ENCODE peak calls at places on chromosomes 12 and 14, in ten cellular contexts. H is fibroblast of pulmonary artery; I is IMR-90; O is CD8-positive, alpha-beta T cell; C is GM12865; B is hepatocyte; G is WTC11; J is Calu3; Q is coronary artery; N is progenitor cell of endocrine pancreas. S is an unnamed sample.

GRCh38 chr14:98347686-98348085 is 924.3 kb downstream of the BCL11B start:
- DNase-seq in H (no peak), I (no peak), O (no peak), C (no peak), B (no peak), G (no peak), J (no peak), Q (no peak), N (no peak), S (no peak)

GRCh38 chr12:8156845-8157244 is at the start of gene ZNF705A:
- DNase-seq in H (peak), I (peak), O (no peak), C (no peak), B (no peak), G (no peak), J (no peak), Q (no peak), N (no peak), S (peak)

GRCh38 chr12:118187746-118188390 is 51.9 kb downstream of the PEBP1 start:
- DNase-seq in H (peak), I (no peak), O (no peak), C (no peak), B (no peak), G (no peak), J (no peak), Q (no peak), N (no peak), S (no peak)

GRCh38 chr14:97994020-97994531 is 1196.9 kb downstream of the VRK1 start:
- DNase-seq in H (no peak), I (no peak), O (peak), C (peak), B (no peak), G (no peak), J (no peak), Q (no peak), N (no peak), S (no peak)

GRCh38 chr12:40829738-40830144 is 137.5 kb downstream of the CNTN1 start:
- DNase-seq in H (no peak), I (no peak), O (no peak), C (no peak), B (peak), G (no peak), J (no peak), Q (no peak), N (no peak), S (no peak)

GRCh38 chr12:94163850-94164249 is 15.5 kb downstream of the PLXNC1 start:
- DNase-seq in H (no peak), I (no peak), O (no peak), C (no peak), B (no peak), G (no peak), J (no peak), Q (no peak), N (no peak), S (no peak)

GRCh38 chr12:2498961-2499500 is 295.7 kb upstream of the FKBP4 start:
- DNase-seq in H (no peak), I (no peak), O (no peak), C (no peak), B (peak), G (no peak), J (no peak), Q (no peak), N (no peak), S (no peak)

GRCh38 chr12:54561164-54561563 is 11.8 kb downstream of the PDE1B start:
- DNase-seq in H (no peak), I (no peak), O (no peak), C (no peak), B (no peak), G (no peak), J (no peak), Q (peak), N (no peak), S (no peak)

GRCh38 chr12:42140901-42141300 is 3.8 kb downstream of the GXYLT1 start:
- DNase-seq in H (peak), I (peak), O (no peak), C (no peak), B (peak), G (no peak), J (peak), Q (no peak), N (no peak), S (no peak)

GRCh38 chr12:47221256-47222023 is 141.7 kb upstream of the AMIGO2 start:
- DNase-seq in H (no peak), I (no peak), O (no peak), C (no peak), B (no peak), G (no peak), J (no peak), Q (no peak), N (no peak), S (no peak)

GRCh38 chr14:36294543-36294942 is 25.9 kb downstream of the MBIP start:
- DNase-seq in H (no peak), I (no peak), O (no peak), C (no peak), B (no peak), G (no peak), J (no peak), Q (no peak), N (no peak), S (no peak)

GRCh38 chr14:66109426-66109825 is 376.7 kb upstream of the CCDC196 start:
- DNase-seq in H (no peak), I (no peak), O (no peak), C (no peak), B (no peak), G (no peak), J (no peak), Q (no peak), N (no peak), S (no peak)
- TF ChIP-seq CTCF in H (no peak), I (no peak), O (no peak), C (peak), B (no peak), G (no peak), J (no peak), Q (no peak), N (no peak), S (no peak)

GRCh38 chr12:49671051-49671765 is 36.0 kb downstream of the FMNL3 start:
- DNase-seq in H (no peak), I (no peak), O (peak), C (peak), B (no peak), G (no peak), J (no peak), Q (no peak), N (no peak), S (no peak)
- TF ChIP-seq CTCF in H (no peak), I (no peak), O (no peak), C (no peak), B (no peak), G (no peak), J (no peak), Q (no peak), N (no peak), S (no peak)

GRCh38 chr12:95943231-95943842 is at the start of gene AMDHD1:
- DNase-seq in H (peak), I (peak), O (peak), C (peak), B (peak), G (peak), J (peak), Q (peak), N (peak), S (no peak)
- TF ChIP-seq CTCF in H (peak), I (peak), O (no peak), C (peak), B (peak), G (no peak), J (no peak), Q (no peak), N (peak), S (peak)

GRCh38 chr12:62466596-62467411 is at the start of gene MON2:
- DNase-seq in H (peak), I (peak), O (peak), C (peak), B (peak), G (peak), J (peak), Q (peak), N (peak), S (no peak)
- TF ChIP-seq CTCF in H (no peak), I (no peak), O (no peak), C (no peak), B (no peak), G (no peak), J (no peak), Q (no peak), N (no peak), S (no peak)

S was measured in AG04449.